ENCODE peak calls at places on chromosomes 2 and 18, in nine cellular contexts. W is AG04449, B is BJ, S is cardiac muscle cell, P is fibroblast of mammary gland, D is fibroblast of lung, O is right lobe of liver, J is sigmoid colon, N is fibroblast of pulmonary artery. M is an unnamed sample.

GRCh38 chr2:31813016-31813415 is 197.8 kb downstream of the MEMO1 start:
- DNase-seq in W (no peak), B (no peak), S (no peak), P (no peak), D (no peak), O (no peak), J (no peak), N (no peak), M (no peak)

GRCh38 chr2:160224060-160224459 is 24.0 kb upstream of the ITGB6 start:
- DNase-seq in W (peak), B (peak), S (no peak), P (peak), D (peak), O (no peak), J (no peak), N (peak), M (no peak)

GRCh38 chr2:105280281-105280680 is 38.7 kb downstream of the GPR45 start:
- DNase-seq in W (no peak), B (no peak), S (no peak), P (no peak), D (no peak), O (no peak), J (no peak), N (no peak), M (no peak)

GRCh38 chr18:4293337-4293736 is 161.8 kb downstream of the DLGAP1 start:
- DNase-seq in W (no peak), B (no peak), S (no peak), P (no peak), D (no peak), O (no peak), J (no peak), N (no peak), M (no peak)

GRCh38 chr2:227871375-227871788 is at the start of gene DAW1:
- DNase-seq in W (no peak), B (no peak), S (peak), P (peak), D (peak), O (peak), J (no peak), N (peak), M (peak)

GRCh38 chr2:36441816-36442215 is 86.2 kb downstream of the CRIM1 start:
- DNase-seq in W (no peak), B (peak), S (no peak), P (peak), D (peak), O (no peak), J (no peak), N (peak), M (no peak)

GRCh38 chr2:6926071-6926732 is 9.0 kb downstream of the RNF144A start:
- DNase-seq in W (no peak), B (no peak), S (no peak), P (no peak), D (no peak), O (no peak), J (no peak), N (no peak), M (no peak)

GRCh38 chr2:210553371-210553770 is 3.0 kb upstream of the CPS1 start:
- DNase-seq in W (no peak), B (no peak), S (peak), P (no peak), D (peak), O (no peak), J (no peak), N (peak), M (no peak)

GRCh38 chr2:95319481-95320343 is 22.6 kb downstream of the KCNIP3 start:
- DNase-seq in W (no peak), B (no peak), S (no peak), P (no peak), D (no peak), O (no peak), J (no peak), N (no peak), M (no peak)

GRCh38 chr18:72181241-72181764 is 362.8 kb downstream of the CBLN2 start:
- DNase-seq in W (no peak), B (no peak), S (no peak), P (no peak), D (no peak), O (no peak), J (no peak), N (no peak), M (no peak)

GRCh38 chr2:55843096-55843991 is 80.2 kb downstream of the EFEMP1 start:
- DNase-seq in W (peak), B (peak), S (no peak), P (peak), D (peak), O (no peak), J (no peak), N (peak), M (peak)

GRCh38 chr18:77067315-77068061 is 65.1 kb downstream of the MBP start:
- DNase-seq in W (no peak), B (peak), S (no peak), P (peak), D (peak), O (no peak), J (peak), N (peak), M (no peak)

GRCh38 chr18:8499810-8500663 is 109.2 kb upstream of the RAB12 start:
- DNase-seq in W (no peak), B (no peak), S (no peak), P (no peak), D (no peak), O (no peak), J (peak), N (no peak), M (no peak)

GRCh38 chr2:15976334-15976733 is 36.0 kb downstream of the MYCN start:
- DNase-seq in W (no peak), B (no peak), S (no peak), P (no peak), D (no peak), O (no peak), J (no peak), N (no peak), M (no peak)

GRCh38 chr2:203681978-203682377 is 24.5 kb upstream of the CD28 start:
- DNase-seq in W (no peak), B (no peak), S (no peak), P (peak), D (no peak), O (no peak), J (no peak), N (peak), M (no peak)

GRCh38 chr2:31764169-31764568 is 183.4 kb upstream of the SRD5A2 start:
- DNase-seq in W (no peak), B (peak), S (no peak), P (peak), D (no peak), O (no peak), J (no peak), N (no peak), M (no peak)

GRCh38 chr2:118738524-118739308 is 108.7 kb downstream of the EN1 start:
- DNase-seq in W (peak), B (peak), S (no peak), P (peak), D (peak), O (no peak), J (peak), N (peak), M (no peak)

GRCh38 chr2:43086451-43087221 is 139.8 kb downstream of the ZFP36L2 start:
- DNase-seq in W (peak), B (peak), S (no peak), P (peak), D (peak), O (no peak), J (peak), N (peak), M (no peak)

GRCh38 chr2:200399046-200399445 is 92.6 kb downstream of the SPATS2L start:
- DNase-seq in W (peak), B (no peak), S (no peak), P (peak), D (no peak), O (no peak), J (no peak), N (peak), M (no peak)

GRCh38 chr2:109699646-109700045 is 85.5 kb downstream of the SOWAHC start:
- DNase-seq in W (no peak), B (no peak), S (peak), P (no peak), D (peak), O (no peak), J (peak), N (peak), M (no peak)

GRCh38 chr2:158979775-158980174 is 11.3 kb downstream of the TANC1 start:
- DNase-seq in W (no peak), B (no peak), S (no peak), P (peak), D (peak), O (no peak), J (no peak), N (no peak), M (no peak)

GRCh38 chr18:23810396-23810795 is 121.1 kb downstream of the LAMA3 start:
- DNase-seq in W (no peak), B (no peak), S (no peak), P (no peak), D (no peak), O (no peak), J (no peak), N (no peak), M (no peak)

GRCh38 chr2:27291865-27292264 is 9.6 kb downstream of the TRIM54 start:
- DNase-seq in W (no peak), B (no peak), S (peak), P (no peak), D (no peak), O (no peak), J (no peak), N (no peak), M (no peak)
- TF ChIP-seq CTCF in W (no peak), B (no peak), S (no peak), P (peak), D (peak), O (no peak), J (no peak), N (no peak), M (peak)

GRCh38 chr2:26848336-26849055 is 564 bp downstream of the DPYSL5 start:
- DNase-seq in W (no peak), B (no peak), S (peak), P (no peak), D (no peak), O (no peak), J (no peak), N (no peak), M (peak)

GRCh38 chr2:26845021-26845420 is 2.9 kb upstream of the DPYSL5 start:
- DNase-seq in W (no peak), B (no peak), S (no peak), P (no peak), D (no peak), O (no peak), J (no peak), N (no peak), M (no peak)

GRCh38 chr2:26846881-26847662 is 860 bp upstream of the DPYSL5 start:
- DNase-seq in W (no peak), B (no peak), S (no peak), P (no peak), D (no peak), O (no peak), J (no peak), N (no peak), M (no peak)

GRCh38 chr2:26847663-26848335 is at the start of gene DPYSL5:
- DNase-seq in W (no peak), B (no peak), S (peak), P (no peak), D (no peak), O (no peak), J (no peak), N (no peak), M (peak)

GRCh38 chr2:26846334-26846863 is 1.5 kb upstream of the DPYSL5 start:
- DNase-seq in W (peak), B (peak), S (peak), P (peak), D (peak), O (peak), J (peak), N (peak), M (peak)
- TF ChIP-seq CTCF in W (peak), B (peak), S (peak), P (peak), D (peak), O (peak), J (peak), N (peak), M (peak)

DNA sequence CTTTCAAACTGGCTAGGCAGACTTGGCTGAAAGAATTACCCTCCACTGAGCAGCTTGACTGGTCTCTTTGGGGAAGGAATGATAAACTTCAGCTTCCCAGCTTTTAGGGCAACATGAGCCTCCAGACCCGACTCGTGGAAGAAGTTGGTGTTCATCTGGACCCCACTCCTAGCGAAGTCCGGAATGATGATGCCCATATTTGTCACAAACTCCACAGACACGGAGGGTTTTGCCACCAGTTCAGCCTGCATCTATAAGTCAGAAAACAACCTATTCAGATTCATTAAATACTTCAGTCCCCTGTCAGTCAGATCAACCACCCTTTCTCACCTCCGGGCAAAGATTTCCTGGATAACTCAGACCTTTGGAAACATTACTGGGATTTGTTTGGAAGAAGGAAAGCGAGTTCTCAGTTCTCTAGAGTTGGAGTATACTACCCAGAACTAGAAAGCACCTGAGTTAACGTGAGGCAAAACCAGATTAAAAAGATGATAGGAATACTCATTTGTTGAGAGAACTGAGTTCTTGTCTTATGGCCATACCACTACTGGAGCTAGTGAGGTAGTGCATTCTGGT is 21.0 kb downstream of the APOB start:
- DNase-seq in W (no peak), B (no peak), S (no peak), P (no peak), D (no peak), O (no peak), J (no peak), N (no peak), M (no peak)
- TF ChIP-seq CTCF in W (no peak), B (no peak), S (no peak), P (no peak), D (no peak), O (no peak), J (no peak), N (no peak), M (no peak)

GRCh38 chr18:14978191-14978590 is 230.2 kb downstream of the ANKRD30B start:
- DNase-seq in W (no peak), B (no peak), S (no peak), P (no peak), D (no peak), O (no peak), J (no peak), N (no peak), M (no peak)

GRCh38 chr18:14975431-14975830 is 227.5 kb downstream of the ANKRD30B start:
- DNase-seq in W (no peak), B (no peak), S (no peak), P (no peak), D (no peak), O (no peak), J (no peak), N (no peak), M (no peak)

GRCh38 chr18:14976736-14977430 is 228.9 kb downstream of the ANKRD30B start:
- DNase-seq in W (no peak), B (no peak), S (no peak), P (peak), D (peak), O (no peak), J (no peak), N (no peak), M (no peak)

GRCh38 chr18:14979875-14980274 is 231.9 kb downstream of the ANKRD30B start:
- DNase-seq in W (no peak), B (no peak), S (no peak), P (no peak), D (no peak), O (no peak), J (no peak), N (no peak), M (no peak)

GRCh38 chr18:14978962-14979535 is 231.1 kb downstream of the ANKRD30B start:
- DNase-seq in W (no peak), B (no peak), S (peak), P (peak), D (peak), O (no peak), J (no peak), N (no peak), M (no peak)
- TF ChIP-seq CTCF in W (peak), B (no peak), S (no peak), P (peak), D (peak), O (no peak), J (no peak), N (no peak), M (no peak)

GRCh38 chr2:64145119-64145518 is 899 bp upstream of the PELI1 start:
- DNase-seq in W (no peak), B (no peak), S (no peak), P (no peak), D (no peak), O (no peak), J (no peak), N (no peak), M (no peak)

GRCh38 chr2:64145760-64146159 is 1.5 kb upstream of the PELI1 start:
- DNase-seq in W (no peak), B (no peak), S (no peak), P (no peak), D (no peak), O (no peak), J (no peak), N (no peak), M (no peak)

GRCh38 chr2:64142817-64143153 is 1.4 kb downstream of the PELI1 start:
- DNase-seq in W (no peak), B (no peak), S (no peak), P (peak), D (peak), O (no peak), J (no peak), N (no peak), M (no peak)

GRCh38 chr2:64143154-64144056 is 815 bp downstream of the PELI1 start:
- DNase-seq in W (no peak), B (no peak), S (peak), P (peak), D (peak), O (no peak), J (peak), N (peak), M (peak)

DNA sequence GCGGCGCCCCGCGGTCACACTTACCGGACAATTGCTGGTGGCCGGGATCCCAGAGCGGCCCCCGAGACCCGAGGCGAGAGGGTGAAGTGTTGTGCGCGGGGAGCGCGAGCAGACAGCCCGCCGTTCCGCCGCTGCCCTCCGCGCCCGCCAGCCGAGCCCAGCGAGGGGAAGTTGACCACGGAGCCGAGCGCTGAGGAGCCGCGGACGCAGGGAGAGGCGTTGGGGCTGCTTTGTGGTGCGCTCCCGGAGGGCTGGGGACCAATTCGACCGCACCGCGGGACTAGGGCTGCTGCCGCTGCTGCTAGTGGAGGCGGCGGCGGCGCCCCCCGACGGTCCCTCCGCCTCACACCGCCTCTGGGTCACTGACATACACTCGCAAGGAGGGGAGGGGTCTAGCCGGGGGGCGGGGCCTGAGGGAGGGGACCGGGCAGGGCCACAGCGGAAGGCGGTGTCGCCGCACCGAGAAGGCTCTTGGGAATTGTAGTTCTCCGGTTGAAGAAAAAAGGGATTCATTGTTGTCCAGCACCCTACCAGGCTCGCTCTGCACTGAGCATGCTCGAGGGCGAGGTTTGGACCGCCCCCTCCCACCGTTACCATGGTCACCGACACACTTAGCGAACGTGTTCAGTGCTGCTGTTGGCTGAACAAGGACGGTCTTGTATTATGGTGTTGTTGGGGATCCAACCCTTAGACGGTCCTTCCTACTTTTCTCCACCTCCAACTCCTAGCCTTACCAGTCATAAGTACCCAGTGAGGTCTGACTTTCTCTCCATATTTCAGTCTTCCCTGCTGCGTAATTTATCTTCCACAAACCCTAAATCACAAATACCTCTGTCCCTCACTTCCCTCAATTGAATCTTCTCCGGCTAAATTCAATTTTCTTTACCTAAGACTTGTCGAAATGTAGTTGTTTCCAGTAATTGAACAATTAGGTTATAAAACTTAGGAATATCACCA is at the start of gene PELI1:
- DNase-seq in W (no peak), B (peak), S (peak), P (peak), D (peak), O (peak), J (peak), N (peak), M (peak)
- TF ChIP-seq CTCF in W (peak), B (peak), S (peak), P (no peak), D (peak), O (peak), J (no peak), N (no peak), M (no peak)

M was measured in progenitor cell of endocrine pancreas.